ENCODE peak calls at places on chromosomes 5 and 9, in seven cellular contexts. Q is T-helper 1 cell, Y is mucosa of gallbladder, G is left ventricle myocardium inferior, O is HTR-8/SVneo, P is neuronal stem cell, A is SK-N-SH. K is an unnamed sample.

GRCh38 chr5:105057001-105057436 is 1494.4 kb upstream of the NUDT12 start:
- DNase-seq in A (no peak), P (no peak), Y (no peak), O (no peak), Q (no peak), G (no peak), K (no peak)

GRCh38 chr5:61735531-61735930 is 403.5 kb downstream of the ZSWIM6 start:
- DNase-seq in O (no peak), A (no peak), P (no peak), Y (no peak), G (no peak), Q (no peak), K (no peak)

GRCh38 chr5:177429248-177430045 is 3.0 kb downstream of the GRK6 start:
- DNase-seq in A (no peak), P (no peak), O (no peak), Y (peak), G (peak), Q (peak), K (peak)

GRCh38 chr9:15293084-15293483 is 13.9 kb downstream of the TTC39B start:
- DNase-seq in Q (no peak), Y (no peak), G (no peak), A (no peak), O (no peak), P (no peak), K (no peak)

GRCh38 chr5:110092955-110093785 is 403.4 kb downstream of the MAN2A1 start:
- DNase-seq in Y (no peak), A (no peak), O (no peak), Q (no peak), G (no peak), P (no peak), K (no peak)

GRCh38 chr9:113581865-113582697 is 118.6 kb downstream of the RGS3 start:
- DNase-seq in Y (peak), O (no peak), A (peak), G (peak), P (no peak), Q (peak), K (no peak)

GRCh38 chr9:89370593-89370992 is 52.3 kb downstream of the SECISBP2 start:
- DNase-seq in O (no peak), A (no peak), P (no peak), Y (no peak), Q (no peak), G (no peak), K (no peak)

GRCh38 chr9:16265671-16266070 is 604.8 kb downstream of the BNC2 start:
- DNase-seq in A (no peak), Y (no peak), P (no peak), G (no peak), O (no peak), Q (no peak), K (no peak)

GRCh38 chr5:170269579-170269978 is 28.0 kb downstream of the LCP2 start:
- DNase-seq in A (no peak), Y (no peak), G (no peak), O (no peak), P (no peak), Q (no peak), K (no peak)

GRCh38 chr5:67160985-67161384 is 35.6 kb downstream of the CD180 start:
- DNase-seq in O (peak), P (no peak), A (peak), Y (no peak), G (no peak), Q (peak), K (no peak)

K was measured in NCI-H526.